ENCODE peak calls at places on chromosomes 11 and 22, in six cellular contexts. T is breast epithelium, F is OCI-LY7, R is fibroblast of lung, W is ovary, L is heart left ventricle. G is an unnamed sample.
A peak's percentile ranks its signal among the peaks of the same experiment; 100 is the strongest.

GRCh38 chr22:26671317-26672059 is 14.1 kb downstream of the MIAT start:
- DNase-seq in T (no peak), F (peak; percentile 86), R (no peak), W (peak; percentile 68), L (no peak), G (peak; percentile 29)

GRCh38 chr22:42189761-42190160 is 59.2 kb upstream of the CYP2D6 start:
- DNase-seq in T (no peak), F (no peak), R (no peak), W (no peak), L (no peak), G (no peak)

GRCh38 chr11:128764617-128765095 is 70.8 kb downstream of the FLI1 start:
- DNase-seq in T (no peak), F (no peak), R (no peak), W (no peak), L (no peak), G (no peak)

GRCh38 chr11:111663820-111664219 is 61.6 kb downstream of the SIK2 start:
- DNase-seq in T (no peak), F (no peak), R (peak; percentile 42), W (peak; percentile 48), L (peak; percentile 60), G (peak; percentile 28)

GRCh38 chr11:75499423-75500305 is 26.1 kb downstream of the GDPD5 start:
- DNase-seq in T (no peak), F (no peak), R (peak; percentile 98), W (peak; percentile 58), L (no peak), G (peak; percentile 81)

GRCh38 chr11:69080361-69080973 is 31.7 kb downstream of the TPCN2 start:
- DNase-seq in T (no peak), F (no peak), R (peak; percentile 61), W (no peak), L (no peak), G (no peak)

GRCh38 chr11:2208691-2209369 is 37.2 kb upstream of the TH start:
- DNase-seq in T (peak; percentile 68), F (no peak), R (no peak), W (peak; percentile 34), L (peak; percentile 7), G (peak; percentile 18)

GRCh38 chr11:118295834-118296454 is 8.6 kb upstream of the CD3E start:
- DNase-seq in T (no peak), F (peak; percentile 67), R (peak; percentile 27), W (no peak), L (no peak), G (no peak)

GRCh38 chr11:2531277-2531986 is 86.6 kb downstream of the KCNQ1 start:
- DNase-seq in T (peak; percentile 74), F (peak; percentile 55), R (peak; percentile 15), W (peak; percentile 87), L (peak; percentile 67), G (peak; percentile 78)

GRCh38 chr11:134202661-134203060 is 21.1 kb downstream of the NCAPD3 start:
- DNase-seq in T (no peak), F (no peak), R (no peak), W (no peak), L (no peak), G (no peak)

GRCh38 chr22:49328076-49328475 is 499.6 kb downstream of the BRD1 start:
- DNase-seq in T (no peak), F (no peak), R (no peak), W (no peak), L (no peak), G (no peak)

GRCh38 chr22:33271390-33272161 is 213.4 kb upstream of the SYN3 start:
- DNase-seq in T (peak; percentile 65), F (peak; percentile 99), R (peak; percentile 54), W (peak; percentile 61), L (peak; percentile 57), G (no peak)

GRCh38 chr22:49208768-49209252 is 618.9 kb downstream of the BRD1 start:
- DNase-seq in T (peak; percentile 31), F (peak; percentile 7), R (no peak), W (peak; percentile 5), L (peak; percentile 2), G (no peak)

GRCh38 chr11:131684111-131685060 is 314.0 kb downstream of the NTM start:
- DNase-seq in T (no peak), F (no peak), R (no peak), W (no peak), L (no peak), G (no peak)

GRCh38 chr11:10397226-10397987 is 57.7 kb upstream of the AMPD3 start:
- DNase-seq in T (no peak), F (no peak), R (no peak), W (no peak), L (no peak), G (no peak)

GRCh38 chr11:62472063-62472884 is 53.4 kb downstream of the SCGB1A1 start:
- DNase-seq in T (no peak), F (no peak), R (peak; percentile 69), W (peak; percentile 50), L (no peak), G (peak; percentile 91)

GRCh38 chr11:6404341-6405038 is 14.2 kb downstream of the SMPD1 start:
- DNase-seq in T (no peak), F (no peak), R (peak; percentile 52), W (no peak), L (no peak), G (no peak)

GRCh38 chr22:28783786-28784671 is 11.5 kb downstream of the CCDC117 start:
- DNase-seq in T (no peak), F (no peak), R (no peak), W (no peak), L (no peak), G (no peak)

GRCh38 chr11:120079750-120080610 is 57.9 kb downstream of the TRIM29 start:
- DNase-seq in T (no peak), F (peak; percentile 15), R (no peak), W (peak; percentile 45), L (no peak), G (no peak)

GRCh38 chr11:14443642-14444041 is 56.0 kb downstream of the COPB1 start:
- DNase-seq in T (no peak), F (no peak), R (peak; percentile 64), W (no peak), L (no peak), G (no peak)

GRCh38 chr22:40486962-40487602 is 116.7 kb downstream of the SGSM3 start:
- DNase-seq in T (no peak), F (no peak), R (no peak), W (no peak), L (no peak), G (no peak)

GRCh38 chr11:8766993-8767374 is 84.4 kb downstream of the RPL27A start:
- DNase-seq in T (no peak), F (no peak), R (no peak), W (no peak), L (no peak), G (no peak)

GRCh38 chr11:61452825-61453224 is 22.9 kb downstream of the SDHAF2 start:
- DNase-seq in T (no peak), F (no peak), R (no peak), W (no peak), L (no peak), G (no peak)

GRCh38 chr11:94544582-94544831 is 786 bp downstream of the FUT4 start:
- DNase-seq in T (no peak), F (no peak), R (no peak), W (no peak), L (peak; percentile 15), G (no peak)

GRCh38 chr11:94546886-94547285 is 3.2 kb downstream of the FUT4 start:
- DNase-seq in T (no peak), F (no peak), R (no peak), W (no peak), L (no peak), G (no peak)

GRCh38 chr11:94545641-94546470 is 2.1 kb downstream of the FUT4 start:
- DNase-seq in T (no peak), F (no peak), R (no peak), W (no peak), L (no peak), G (no peak)

GRCh38 chr11:94544832-94545640 is 1.3 kb downstream of the FUT4 start:
- DNase-seq in T (no peak), F (no peak), R (no peak), W (peak; percentile 64), L (peak; percentile 16), G (no peak)

GRCh38 chr11:94543695-94544581 is at the start of gene FUT4:
- DNase-seq in T (peak; percentile 85), F (peak; percentile 69), R (peak; percentile 85), W (peak; percentile 88), L (peak; percentile 86), G (peak; percentile 84)
- TF ChIP-seq CTCF in T (no peak), F (no peak), R (no peak), W (no peak), L (no peak), G (no peak)

GRCh38 chr22:30637701-30638114 is 2.1 kb downstream of the SLC35E4 start:
- DNase-seq in T (no peak), F (no peak), R (peak; percentile 7), W (no peak), L (no peak), G (no peak)
- H3K4me3 ChIP-seq in T (peak overlapping the region; percentile 63), F (peak overlapping the region; percentile 74), R (no peak overlapping the region), W (no peak overlapping the region), L (no peak overlapping the region), G (no peak overlapping the region)

GRCh38 chr11:46444305-46444704 is 52.7 kb upstream of the CHRM4 start:
- DNase-seq in T (no peak), F (no peak), R (peak; percentile 23), W (no peak), L (no peak), G (no peak)

GRCh38 chr11:46445887-46446286 is 54.3 kb upstream of the CHRM4 start:
- DNase-seq in T (no peak), F (no peak), R (no peak), W (no peak), L (no peak), G (no peak)

GRCh38 chr11:46447544-46447943 is 56.0 kb upstream of the CHRM4 start:
- DNase-seq in T (no peak), F (no peak), R (no peak), W (no peak), L (no peak), G (no peak)

GRCh38 chr11:46445192-46445591 is 53.6 kb upstream of the CHRM4 start:
- DNase-seq in T (no peak), F (no peak), R (no peak), W (no peak), L (no peak), G (no peak)

GRCh38 chr11:46446343-46446751 is 54.8 kb upstream of the CHRM4 start:
- DNase-seq in T (no peak), F (no peak), R (peak; percentile 23), W (no peak), L (no peak), G (no peak)
- TF ChIP-seq CTCF in T (no peak), F (no peak), R (peak; percentile 11), W (no peak), L (no peak), G (no peak)

GRCh38 chr11:26522912-26523610 is 49.0 kb downstream of the MUC15 start:
- DNase-seq in T (no peak), F (peak; percentile 28), R (peak; percentile 11), W (no peak), L (no peak), G (no peak)
- H3K4me3 ChIP-seq in T (no peak overlapping the region), F (no peak overlapping the region), R (no peak overlapping the region), W (no peak overlapping the region), L (no peak overlapping the region), G (no peak overlapping the region)

G was measured in uterus.